ENCODE peak calls at places on chromosomes 3 and 15, in six cellular contexts. E is stomach, O is prostate gland, X is HCT116, Q is K562, Z is GM23338. V is an unnamed sample.

GRCh38 chr15:65655026-65655425 is 33.3 kb downstream of the SLC24A1 start:
- DNase-seq in E (no peak), O (no peak), X (no peak), Q (no peak), Z (no peak), V (no peak)

GRCh38 chr3:15728766-15729165 is 69.0 kb downstream of the ANKRD28 start:
- DNase-seq in E (no peak), O (no peak), X (no peak), Q (no peak), Z (no peak), V (no peak)

GRCh38 chr3:132804498-132804897 is 82.3 kb upstream of the NPHP3 start:
- DNase-seq in E (no peak), O (no peak), X (no peak), Q (no peak), Z (no peak), V (no peak)

GRCh38 chr3:159860727-159861126 is 127.9 kb upstream of the IL12A start:
- DNase-seq in E (no peak), O (no peak), X (no peak), Q (no peak), Z (no peak), V (peak; percentile 42)

GRCh38 chr15:69665641-69666091 is 213.0 kb downstream of the RPLP1 start:
- DNase-seq in E (no peak), O (no peak), X (no peak), Q (no peak), Z (no peak), V (no peak)

GRCh38 chr3:72134989-72135451 is 350.1 kb upstream of the PROK2 start:
- DNase-seq in E (no peak), O (no peak), X (no peak), Q (no peak), Z (no peak), V (no peak)

GRCh38 chr3:127039719-127040118 is 56.8 kb downstream of the PLXNA1 start:
- DNase-seq in E (no peak), O (no peak), X (no peak), Q (no peak), Z (no peak), V (no peak)

GRCh38 chr3:16512435-16513140 is 911 bp downstream of the RFTN1 start:
- DNase-seq in E (peak; percentile 26), O (no peak), X (no peak), Q (no peak), Z (peak; percentile 54), V (no peak)

GRCh38 chr3:195441971-195442572 is 748 bp downstream of the ACAP2 start:
- DNase-seq in E (peak; percentile 35), O (peak; percentile 49), X (no peak), Q (peak; percentile 50), Z (peak; percentile 65), V (no peak)

GRCh38 chr3:46269556-46269955 is 27.3 kb downstream of the CCR3 start:
- DNase-seq in E (no peak), O (no peak), X (no peak), Q (no peak), Z (no peak), V (peak; percentile 1)

GRCh38 chr15:64153480-64154367 is 2.2 kb downstream of the SNX22 start:
- DNase-seq in E (peak; percentile 94), O (peak; percentile 88), X (peak; percentile 57), Q (peak; percentile 80), Z (peak; percentile 91), V (peak; percentile 95)

GRCh38 chr3:84165278-84165677 is 793.5 kb upstream of the CADM2 start:
- DNase-seq in E (no peak), O (no peak), X (no peak), Q (no peak), Z (no peak), V (no peak)

GRCh38 chr15:70559223-70559823 is 204.0 kb downstream of the UACA start:
- DNase-seq in E (peak; percentile 38), O (peak; percentile 10), X (no peak), Q (no peak), Z (no peak), V (no peak)

GRCh38 chr3:194285024-194285858 is 65.9 kb downstream of the CPN2 start:
- DNase-seq in E (no peak), O (no peak), X (no peak), Q (no peak), Z (no peak), V (no peak)

GRCh38 chr3:189355481-189356201 is 183.9 kb downstream of the TPRG1 start:
- DNase-seq in E (no peak), O (peak; percentile 17), X (peak; percentile 67), Q (no peak), Z (peak; percentile 44), V (no peak)

GRCh38 chr15:78619022-78619950 is 1.5 kb downstream of the CHRNA3 start:
- DNase-seq in E (peak; percentile 20), O (no peak), X (no peak), Q (no peak), Z (peak; percentile 46), V (no peak)

GRCh38 chr3:175002732-175003143 is 143.6 kb downstream of the NAALADL2 start:
- DNase-seq in E (no peak), O (no peak), X (no peak), Q (no peak), Z (no peak), V (no peak)

GRCh38 chr15:22956257-22956979 is 23.8 kb downstream of the CYFIP1 start:
- DNase-seq in E (no peak), O (no peak), X (no peak), Q (no peak), Z (no peak), V (no peak)

GRCh38 chr3:43031490-43032216 is 52.5 kb downstream of the GASK1A start:
- DNase-seq in E (no peak), O (no peak), X (no peak), Q (no peak), Z (no peak), V (no peak)

GRCh38 chr3:27423463-27423862 is 54.3 kb upstream of the NEK10 start:
- DNase-seq in E (no peak), O (no peak), X (peak; percentile 4), Q (no peak), Z (no peak), V (no peak)

GRCh38 chr3:100395674-100396073 is 5.2 kb downstream of the TOMM70 start:
- DNase-seq in E (no peak), O (no peak), X (no peak), Q (no peak), Z (no peak), V (no peak)

GRCh38 chr3:188052229-188052965 is 101.6 kb upstream of the LPP start:
- DNase-seq in E (peak; percentile 43), O (peak; percentile 66), X (no peak), Q (no peak), Z (peak; percentile 76), V (peak; percentile 94)

GRCh38 chr3:64238971-64239667 is 13.9 kb upstream of the PRICKLE2 start:
- DNase-seq in E (peak; percentile 39), O (peak; percentile 67), X (no peak), Q (no peak), Z (peak; percentile 89), V (peak; percentile 96)

GRCh38 chr3:129305592-129306091 is 27.0 kb downstream of the HMCES start:
- DNase-seq in E (peak; percentile 85), O (peak; percentile 94), X (no peak), Q (peak; percentile 79), Z (peak; percentile 100), V (no peak)
- TF ChIP-seq POLR2AphosphoS5 in E (peak; percentile 62), O (peak; percentile 93), X (no peak), Q (no peak), Z (peak; percentile 70), V (peak; percentile 89)

GRCh38 chr3:128215290-128215689 is 62.0 kb downstream of the EEFSEC start:
- DNase-seq in E (no peak), O (no peak), X (no peak), Q (no peak), Z (no peak), V (no peak)
- TF ChIP-seq POLR2AphosphoS5 in E (no peak), O (no peak), X (no peak), Q (no peak), Z (no peak), V (no peak)

GRCh38 chr3:169811606-169812123 is 1.0 kb upstream of the LRRIQ4 start:
- DNase-seq in E (no peak), O (no peak), X (no peak), Q (no peak), Z (no peak), V (no peak)
- TF ChIP-seq POLR2AphosphoS5 in E (no peak), O (no peak), X (no peak), Q (no peak), Z (no peak), V (no peak)

DNA sequence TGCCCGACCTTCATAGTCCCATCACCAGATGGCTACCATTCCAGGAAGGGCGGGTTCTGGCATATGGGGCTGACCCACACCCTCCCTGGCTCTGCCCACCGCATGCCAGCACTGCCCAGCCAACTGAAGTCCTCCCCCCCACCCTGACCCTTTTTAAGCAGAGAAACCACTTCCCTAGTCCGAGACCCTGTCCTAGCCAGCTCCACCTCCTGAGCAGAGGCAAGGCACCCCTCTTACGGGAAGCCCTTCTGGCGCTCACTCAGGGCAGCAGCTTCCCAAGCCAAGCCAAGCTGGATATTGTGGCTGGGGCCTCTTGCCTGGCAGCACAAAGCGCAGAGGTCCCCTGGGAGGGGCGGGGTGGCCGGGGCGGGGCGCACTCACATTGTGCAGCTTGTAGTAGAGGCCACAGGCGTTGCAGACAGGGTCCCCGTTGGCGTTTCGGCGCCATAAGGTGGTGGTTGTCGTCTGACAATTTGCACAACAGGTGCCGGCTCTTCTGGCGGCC is 11.5 kb downstream of the GATA2 start:
- DNase-seq in E (no peak), O (no peak), X (no peak), Q (no peak), Z (no peak), V (no peak)
- TF ChIP-seq POLR2AphosphoS5 in E (no peak), O (no peak), X (no peak), Q (no peak), Z (no peak), V (no peak)

GRCh38 chr3:32844914-32845313 is 27.1 kb downstream of the TRIM71 start:
- DNase-seq in E (peak; percentile 60), O (no peak), X (no peak), Q (no peak), Z (no peak), V (no peak)

GRCh38 chr3:32843504-32844321 is 25.9 kb downstream of the TRIM71 start:
- DNase-seq in E (no peak), O (no peak), X (no peak), Q (no peak), Z (peak; percentile 89), V (no peak)

GRCh38 chr3:32842531-32842931 is 24.7 kb downstream of the TRIM71 start:
- DNase-seq in E (peak; percentile 55), O (no peak), X (no peak), Q (no peak), Z (no peak), V (no peak)

GRCh38 chr3:32842987-32843386 is 25.2 kb downstream of the TRIM71 start:
- DNase-seq in E (no peak), O (no peak), X (no peak), Q (no peak), Z (peak; percentile 57), V (no peak)

DNA sequence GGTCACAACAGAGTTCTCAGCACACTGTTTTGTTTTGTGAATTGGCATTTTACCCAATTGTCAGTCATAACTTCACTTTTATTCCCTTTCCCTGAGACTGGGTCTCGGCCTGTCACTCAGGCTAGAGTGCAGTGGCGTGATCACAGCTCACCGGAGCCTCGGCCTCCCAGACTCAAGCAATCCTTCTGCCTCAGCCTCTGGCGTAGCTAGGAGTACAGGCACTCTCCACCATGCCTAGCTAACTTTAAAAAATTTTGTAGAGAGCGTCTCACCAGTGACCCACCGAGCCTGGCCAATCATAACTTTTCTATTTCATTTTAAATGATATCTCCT is 26.5 kb downstream of the TRIM71 start:
- DNase-seq in E (no peak), O (no peak), X (no peak), Q (no peak), Z (peak; percentile 54), V (no peak)
- TF ChIP-seq POLR2AphosphoS5 in E (no peak), O (no peak), X (no peak), Q (no peak), Z (no peak), V (no peak)

V was measured in esophagus muscularis mucosa.